ENCODE peak calls at places on chromosomes 11 and 22, in ten cellular contexts. One of them, this sample, is unnamed.

GRCh38 chr11:2512431-2513407 is 67.9 kb downstream of the KCNQ1 start:
- DNase-seq in tibial artery: peak; percentile 55
- DNase-seq in astrocyte of the spinal cord: no peak
- DNase-seq in cardiac fibroblast: no peak
- DNase-seq in SK-N-MC: no peak
- DNase-seq in fibroblast of pulmonary artery: no peak
- DNase-seq in cardiac muscle cell: no peak
- DNase-seq in small intestine: peak; percentile 45
- DNase-seq in stomach: peak; percentile 23
- DNase-seq in HFF-Myc: no peak
- DNase-seq in this sample: peak; percentile 73

GRCh38 chr11:37657645-37658044 is 1059.6 kb upstream of the RAG2 start:
- DNase-seq in small intestine: no peak
- DNase-seq in astrocyte of the spinal cord: peak; percentile 55
- DNase-seq in stomach: no peak
- DNase-seq in cardiac fibroblast: peak; percentile 65
- DNase-seq in SK-N-MC: peak; percentile 3
- DNase-seq in cardiac muscle cell: no peak
- DNase-seq in fibroblast of pulmonary artery: peak; percentile 77
- DNase-seq in HFF-Myc: peak; percentile 1
- DNase-seq in tibial artery: no peak
- DNase-seq in this sample: no peak

GRCh38 chr11:11324090-11324489 is 29.0 kb downstream of the CSNK2A3 start:
- DNase-seq in small intestine: no peak
- DNase-seq in tibial artery: no peak
- DNase-seq in HFF-Myc: no peak
- DNase-seq in cardiac muscle cell: no peak
- DNase-seq in stomach: no peak
- DNase-seq in fibroblast of pulmonary artery: no peak
- DNase-seq in cardiac fibroblast: peak; percentile 2
- DNase-seq in SK-N-MC: no peak
- DNase-seq in astrocyte of the spinal cord: no peak
- DNase-seq in this sample: no peak

GRCh38 chr11:39990413-39990812 is 1469.0 kb downstream of the LRRC4C start:
- DNase-seq in HFF-Myc: no peak
- DNase-seq in astrocyte of the spinal cord: no peak
- DNase-seq in cardiac muscle cell: peak; percentile 14
- DNase-seq in stomach: no peak
- DNase-seq in small intestine: peak; percentile 30
- DNase-seq in fibroblast of pulmonary artery: no peak
- DNase-seq in SK-N-MC: no peak
- DNase-seq in cardiac fibroblast: no peak
- DNase-seq in tibial artery: no peak
- DNase-seq in this sample: no peak

GRCh38 chr22:24977370-24978230 is 25.1 kb downstream of the KIAA1671 start:
- DNase-seq in stomach: no peak
- DNase-seq in small intestine: peak; percentile 84
- DNase-seq in cardiac fibroblast: peak; percentile 29
- DNase-seq in fibroblast of pulmonary artery: peak; percentile 40
- DNase-seq in HFF-Myc: no peak
- DNase-seq in tibial artery: peak; percentile 73
- DNase-seq in astrocyte of the spinal cord: peak; percentile 53
- DNase-seq in SK-N-MC: no peak
- DNase-seq in cardiac muscle cell: peak; percentile 78
- DNase-seq in this sample: no peak

GRCh38 chr11:76107946-76108345 is 98.4 kb downstream of the WNT11 start:
- DNase-seq in astrocyte of the spinal cord: no peak
- DNase-seq in cardiac fibroblast: no peak
- DNase-seq in stomach: no peak
- DNase-seq in HFF-Myc: peak; percentile 69
- DNase-seq in small intestine: no peak
- DNase-seq in SK-N-MC: peak; percentile 32
- DNase-seq in fibroblast of pulmonary artery: no peak
- DNase-seq in cardiac muscle cell: no peak
- DNase-seq in tibial artery: no peak
- DNase-seq in this sample: no peak

GRCh38 chr11:36699271-36699670 is 101.2 kb upstream of the RAG2 start:
- DNase-seq in small intestine: peak; percentile 39
- DNase-seq in fibroblast of pulmonary artery: no peak
- DNase-seq in cardiac fibroblast: no peak
- DNase-seq in astrocyte of the spinal cord: no peak
- DNase-seq in SK-N-MC: no peak
- DNase-seq in HFF-Myc: no peak
- DNase-seq in tibial artery: no peak
- DNase-seq in cardiac muscle cell: no peak
- DNase-seq in stomach: no peak
- DNase-seq in this sample: no peak

GRCh38 chr11:74783241-74783871 is 34.7 kb downstream of the RNF169 start:
- DNase-seq in tibial artery: no peak
- DNase-seq in cardiac fibroblast: peak; percentile 74
- DNase-seq in small intestine: peak; percentile 35
- DNase-seq in cardiac muscle cell: no peak
- DNase-seq in SK-N-MC: no peak
- DNase-seq in fibroblast of pulmonary artery: peak; percentile 44
- DNase-seq in HFF-Myc: peak; percentile 11
- DNase-seq in astrocyte of the spinal cord: peak; percentile 42
- DNase-seq in stomach: no peak
- DNase-seq in this sample: no peak

GRCh38 chr11:102950622-102951081 is 4.9 kb downstream of the MMP13 start:
- DNase-seq in astrocyte of the spinal cord: no peak
- DNase-seq in fibroblast of pulmonary artery: peak; percentile 65
- DNase-seq in small intestine: no peak
- DNase-seq in cardiac muscle cell: no peak
- DNase-seq in SK-N-MC: no peak
- DNase-seq in cardiac fibroblast: peak; percentile 80
- DNase-seq in HFF-Myc: no peak
- DNase-seq in tibial artery: no peak
- DNase-seq in stomach: no peak
- DNase-seq in this sample: no peak

GRCh38 chr11:114758627-114759026 is 80.3 kb downstream of the NXPE2 start:
- DNase-seq in stomach: no peak
- DNase-seq in fibroblast of pulmonary artery: no peak
- DNase-seq in tibial artery: no peak
- DNase-seq in HFF-Myc: no peak
- DNase-seq in cardiac muscle cell: no peak
- DNase-seq in SK-N-MC: no peak
- DNase-seq in small intestine: no peak
- DNase-seq in astrocyte of the spinal cord: no peak
- DNase-seq in cardiac fibroblast: no peak
- DNase-seq in this sample: no peak

GRCh38 chr11:66843776-66844495 is 695 bp downstream of the RCE1 start:
- DNase-seq in SK-N-MC: no peak
- DNase-seq in tibial artery: no peak
- DNase-seq in HFF-Myc: no peak
- DNase-seq in cardiac muscle cell: no peak
- DNase-seq in astrocyte of the spinal cord: no peak
- DNase-seq in fibroblast of pulmonary artery: no peak
- DNase-seq in cardiac fibroblast: no peak
- DNase-seq in stomach: no peak
- DNase-seq in small intestine: peak; percentile 30
- DNase-seq in this sample: peak; percentile 88

GRCh38 chr11:66842896-66843775 is at the start of gene RCE1:
- DNase-seq in cardiac muscle cell: peak; percentile 92
- DNase-seq in cardiac fibroblast: peak; percentile 87
- DNase-seq in tibial artery: peak; percentile 94
- DNase-seq in stomach: peak; percentile 91
- DNase-seq in small intestine: peak; percentile 89
- DNase-seq in HFF-Myc: peak; percentile 58
- DNase-seq in SK-N-MC: no peak
- DNase-seq in fibroblast of pulmonary artery: peak; percentile 90
- DNase-seq in astrocyte of the spinal cord: peak; percentile 92
- DNase-seq in this sample: peak; percentile 97

GRCh38 chr11:66840317-66841091 is 2.7 kb upstream of the RCE1 start:
- DNase-seq in small intestine: no peak
- DNase-seq in astrocyte of the spinal cord: no peak
- DNase-seq in SK-N-MC: no peak
- DNase-seq in fibroblast of pulmonary artery: no peak
- DNase-seq in tibial artery: no peak
- DNase-seq in cardiac muscle cell: no peak
- DNase-seq in HFF-Myc: no peak
- DNase-seq in stomach: no peak
- DNase-seq in cardiac fibroblast: no peak
- DNase-seq in this sample: peak; percentile 27

GRCh38 chr11:66842501-66842895 is 743 bp upstream of the RCE1 start:
- DNase-seq in cardiac muscle cell: no peak
- DNase-seq in fibroblast of pulmonary artery: no peak
- DNase-seq in small intestine: no peak
- DNase-seq in cardiac fibroblast: no peak
- DNase-seq in SK-N-MC: no peak
- DNase-seq in tibial artery: no peak
- DNase-seq in HFF-Myc: no peak
- DNase-seq in stomach: no peak
- DNase-seq in astrocyte of the spinal cord: no peak
- DNase-seq in this sample: peak; percentile 63

DNA sequence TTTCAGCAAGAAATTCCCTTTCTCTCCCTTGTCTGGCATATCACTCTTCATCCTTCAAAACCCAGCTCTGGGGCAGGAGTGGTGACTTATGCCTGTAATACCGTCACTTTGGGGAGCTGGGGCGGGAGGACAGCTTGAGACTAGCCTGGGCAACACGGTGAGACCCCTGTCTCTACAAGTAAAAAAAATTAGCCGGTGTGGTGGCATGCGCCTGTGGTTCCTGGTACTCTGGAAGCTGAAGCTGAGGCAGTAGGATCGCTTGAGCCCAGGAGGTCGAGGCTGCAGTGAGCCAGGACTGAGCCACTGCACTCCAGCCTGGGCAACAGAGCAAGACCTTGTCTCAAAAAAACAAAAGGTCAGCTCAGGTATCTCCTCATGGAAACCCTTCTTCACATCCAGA is 1.4 kb upstream of the RCE1 start:
- DNase-seq in cardiac muscle cell: no peak
- DNase-seq in astrocyte of the spinal cord: no peak
- DNase-seq in small intestine: no peak
- DNase-seq in stomach: no peak
- DNase-seq in HFF-Myc: no peak
- DNase-seq in fibroblast of pulmonary artery: no peak
- DNase-seq in cardiac fibroblast: no peak
- DNase-seq in tibial artery: no peak
- DNase-seq in SK-N-MC: no peak
- DNase-seq in this sample: peak; percentile 67
- H3K4me3 ChIP-seq in cardiac muscle cell: peak overlapping the region; percentile 77
- H3K4me3 ChIP-seq in astrocyte of the spinal cord: peak overlapping the region; percentile 89
- H3K4me3 ChIP-seq in small intestine: no peak overlapping the region
- H3K4me3 ChIP-seq in stomach: peak overlapping the region; percentile 99
- H3K4me3 ChIP-seq in HFF-Myc: peak overlapping the region; percentile 99
- H3K4me3 ChIP-seq in fibroblast of pulmonary artery: peak overlapping the region; percentile 97
- H3K4me3 ChIP-seq in cardiac fibroblast: peak overlapping the region; percentile 98
- H3K4me3 ChIP-seq in tibial artery: peak overlapping the region; percentile 81
- H3K4me3 ChIP-seq in SK-N-MC: peak overlapping the region; percentile 99
- H3K4me3 ChIP-seq in this sample: peak overlapping the region; percentile 83

DNA sequence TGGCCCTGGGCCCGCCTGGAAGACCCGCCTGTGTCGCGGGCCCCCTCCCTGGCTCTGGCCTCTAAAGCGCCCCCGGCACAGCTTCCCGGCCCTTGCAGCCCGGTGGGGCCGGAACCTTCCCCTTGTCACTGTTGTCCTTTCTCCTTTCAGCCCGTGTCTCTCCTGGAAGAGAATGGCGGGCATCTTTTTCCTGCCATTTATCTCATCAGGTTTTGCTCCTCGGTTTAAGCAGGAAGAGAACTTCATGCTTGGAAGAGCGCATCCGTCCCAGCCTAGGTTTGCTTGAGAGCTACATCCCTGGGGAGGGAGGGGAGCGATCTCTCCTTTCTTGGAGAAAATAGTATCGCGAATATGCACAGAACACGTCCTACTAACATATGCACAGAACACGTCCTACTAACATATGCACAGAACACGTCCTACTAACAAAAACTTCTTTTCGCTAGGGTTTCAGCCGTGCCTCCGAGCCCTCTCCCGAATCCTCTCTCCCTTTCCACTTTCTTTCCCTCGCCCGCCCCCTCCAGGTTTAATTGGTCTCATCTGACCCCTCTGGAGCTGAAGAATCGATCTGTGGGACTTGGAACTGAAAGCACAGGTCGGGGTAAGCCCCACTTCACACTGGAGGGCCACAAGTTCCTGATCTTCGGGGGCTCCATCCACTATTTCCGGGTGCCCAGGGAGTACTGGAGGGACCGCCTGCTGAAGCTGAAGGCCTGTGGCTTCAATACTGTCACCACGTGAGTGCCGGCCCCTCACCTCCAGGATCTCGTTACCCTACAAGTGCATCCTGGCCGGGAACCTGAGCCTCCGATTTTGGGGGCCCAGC is 1.2 kb downstream of the GLB1L3 start:
- DNase-seq in cardiac muscle cell: no peak
- DNase-seq in SK-N-MC: no peak
- DNase-seq in cardiac fibroblast: no peak
- DNase-seq in tibial artery: no peak
- DNase-seq in astrocyte of the spinal cord: no peak
- DNase-seq in fibroblast of pulmonary artery: no peak
- DNase-seq in small intestine: no peak
- DNase-seq in HFF-Myc: no peak
- DNase-seq in stomach: no peak
- DNase-seq in this sample: no peak
- H3K4me3 ChIP-seq in cardiac muscle cell: no peak overlapping the region
- H3K4me3 ChIP-seq in SK-N-MC: no peak overlapping the region
- H3K4me3 ChIP-seq in cardiac fibroblast: no peak overlapping the region
- H3K4me3 ChIP-seq in tibial artery: no peak overlapping the region
- H3K4me3 ChIP-seq in astrocyte of the spinal cord: no peak overlapping the region
- H3K4me3 ChIP-seq in fibroblast of pulmonary artery: no peak overlapping the region
- H3K4me3 ChIP-seq in small intestine: no peak overlapping the region
- H3K4me3 ChIP-seq in HFF-Myc: no peak overlapping the region
- H3K4me3 ChIP-seq in stomach: no peak overlapping the region
- H3K4me3 ChIP-seq in this sample: no peak overlapping the region

GRCh38 chr11:86116386-86116726 is 47.5 kb upstream of the PICALM start:
- DNase-seq in stomach: no peak
- DNase-seq in cardiac muscle cell: no peak
- DNase-seq in small intestine: no peak
- DNase-seq in astrocyte of the spinal cord: peak; percentile 89
- DNase-seq in fibroblast of pulmonary artery: peak; percentile 70
- DNase-seq in cardiac fibroblast: peak; percentile 89
- DNase-seq in tibial artery: no peak
- DNase-seq in SK-N-MC: no peak
- DNase-seq in HFF-Myc: no peak
- DNase-seq in this sample: no peak
- H3K4me3 ChIP-seq in stomach: no peak overlapping the region
- H3K4me3 ChIP-seq in cardiac muscle cell: no peak overlapping the region
- H3K4me3 ChIP-seq in small intestine: no peak overlapping the region
- H3K4me3 ChIP-seq in astrocyte of the spinal cord: no peak overlapping the region
- H3K4me3 ChIP-seq in fibroblast of pulmonary artery: no peak overlapping the region
- H3K4me3 ChIP-seq in cardiac fibroblast: no peak overlapping the region
- H3K4me3 ChIP-seq in tibial artery: no peak overlapping the region
- H3K4me3 ChIP-seq in SK-N-MC: no peak overlapping the region
- H3K4me3 ChIP-seq in HFF-Myc: no peak overlapping the region
- H3K4me3 ChIP-seq in this sample: no peak overlapping the region

DNA sequence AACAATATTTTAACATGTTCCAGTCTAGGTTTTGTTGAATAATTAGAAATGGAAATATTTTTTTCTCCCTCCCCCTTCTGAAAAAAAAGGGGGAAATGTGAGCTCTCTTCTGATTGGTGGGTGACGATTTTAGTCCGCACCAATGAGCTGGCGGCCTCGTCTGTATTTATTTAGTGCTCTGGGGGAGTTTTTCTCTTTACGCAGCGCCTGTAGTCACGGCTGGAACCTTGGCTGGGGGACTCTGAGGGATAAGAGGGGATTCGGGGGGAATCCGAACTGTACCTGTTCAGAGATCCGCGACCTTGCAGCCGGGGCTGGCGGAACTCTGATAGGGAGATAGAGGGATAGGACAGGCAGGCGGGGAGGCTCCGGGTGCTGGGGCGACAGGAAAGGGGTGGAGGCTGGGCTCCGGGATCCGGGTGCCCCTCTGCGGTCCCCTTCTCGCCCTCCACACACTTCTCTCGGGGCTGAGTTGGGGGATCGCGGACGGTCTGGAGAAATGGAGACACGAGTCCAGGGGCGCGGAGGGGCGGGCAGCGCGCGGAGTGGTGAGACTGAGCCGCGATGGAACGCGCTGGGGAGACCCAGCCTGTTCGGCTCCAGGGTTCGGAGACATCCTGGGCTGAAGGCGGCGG is 99.7 kb upstream of the HSD17B12 start:
- DNase-seq in astrocyte of the spinal cord: no peak
- DNase-seq in cardiac muscle cell: peak; percentile 56
- DNase-seq in fibroblast of pulmonary artery: no peak
- DNase-seq in cardiac fibroblast: no peak
- DNase-seq in tibial artery: no peak
- DNase-seq in small intestine: no peak
- DNase-seq in stomach: no peak
- DNase-seq in HFF-Myc: no peak
- DNase-seq in SK-N-MC: no peak
- DNase-seq in this sample: peak; percentile 56
- H3K4me3 ChIP-seq in astrocyte of the spinal cord: peak overlapping the region; percentile 1
- H3K4me3 ChIP-seq in cardiac muscle cell: peak overlapping the region; percentile 50
- H3K4me3 ChIP-seq in fibroblast of pulmonary artery: peak overlapping the region; percentile 14
- H3K4me3 ChIP-seq in cardiac fibroblast: peak overlapping the region; percentile 38
- H3K4me3 ChIP-seq in tibial artery: no peak overlapping the region
- H3K4me3 ChIP-seq in small intestine: no peak overlapping the region
- H3K4me3 ChIP-seq in stomach: peak overlapping the region; percentile 28
- H3K4me3 ChIP-seq in HFF-Myc: no peak overlapping the region
- H3K4me3 ChIP-seq in SK-N-MC: peak overlapping the region; percentile 82
- H3K4me3 ChIP-seq in this sample: no peak overlapping the region